ENCODE peak calls at places on chromosome 7, in nine cellular contexts. P is GM10248, B is dorsolateral prefrontal cortex, K is HFF-Myc, W is fibroblast of the aortic adventitia, C is neural crest cell, J is ascending aorta, T is Calu3, M is left lung. U is an unnamed sample.

GRCh38 chr7:121285066-121285667 is 43.6 kb upstream of the WNT16 start:
- DNase-seq in M (no peak), W (no peak), P (no peak), T (no peak), K (no peak), J (no peak), C (no peak), B (no peak), U (no peak)

GRCh38 chr7:30352169-30352568 is 67.8 kb downstream of the ZNRF2 start:
- DNase-seq in W (no peak), B (no peak), P (no peak), K (no peak), M (no peak), T (no peak), C (no peak), J (no peak), U (no peak)

GRCh38 chr7:90749774-90750173 is 153.7 kb downstream of the CDK14 start:
- DNase-seq in M (no peak), B (no peak), T (no peak), C (no peak), P (no peak), W (peak), J (no peak), K (no peak), U (no peak)

GRCh38 chr7:136685506-136685905 is 182.9 kb upstream of the CHRM2 start:
- DNase-seq in P (no peak), B (no peak), T (no peak), M (no peak), K (no peak), J (no peak), W (no peak), C (no peak), U (no peak)

GRCh38 chr7:150992051-150992640 is 1.3 kb downstream of the NOS3 start:
- DNase-seq in B (no peak), P (no peak), C (no peak), J (no peak), T (no peak), M (no peak), K (no peak), W (no peak), U (no peak)

GRCh38 chr7:42734568-42734967 is 177.3 kb downstream of the C7orf25 start:
- DNase-seq in P (no peak), C (no peak), T (no peak), J (no peak), B (no peak), K (no peak), W (peak), M (no peak), U (no peak)

GRCh38 chr7:108684629-108685028 is 115.0 kb downstream of the DNAJB9 start:
- DNase-seq in W (no peak), K (no peak), P (no peak), J (no peak), M (no peak), C (no peak), B (no peak), T (no peak), U (no peak)

GRCh38 chr7:116173051-116174028 is 37.0 kb upstream of the TES start:
- DNase-seq in P (peak), C (peak), J (no peak), K (peak), W (peak), M (no peak), T (peak), B (no peak), U (no peak)

GRCh38 chr7:142859411-142859810 is 4.5 kb downstream of the EPHB6 start:
- DNase-seq in B (no peak), M (no peak), K (no peak), T (no peak), C (no peak), W (no peak), P (no peak), J (no peak), U (no peak)

GRCh38 chr7:128066858-128067257 is 35.6 kb upstream of the LRRC4 start:
- DNase-seq in M (no peak), B (no peak), P (no peak), J (no peak), C (no peak), T (no peak), W (no peak), K (no peak), U (no peak)
- TF ChIP-seq CTCF in M (no peak), B (peak), P (no peak), J (no peak), C (no peak), T (no peak), W (no peak), K (no peak), U (no peak)

GRCh38 chr7:28759373-28760013 is 198.6 kb downstream of the TRIL start:
- DNase-seq in C (no peak), J (no peak), K (no peak), P (no peak), W (no peak), M (no peak), T (no peak), B (no peak), U (no peak)

GRCh38 chr7:28750981-28751380 is 207.1 kb downstream of the TRIL start:
- DNase-seq in P (no peak), B (no peak), K (no peak), C (no peak), W (no peak), J (no peak), T (no peak), M (no peak), U (no peak)

GRCh38 chr7:28758186-28758585 is 199.9 kb downstream of the TRIL start:
- DNase-seq in B (no peak), K (no peak), C (no peak), M (no peak), J (no peak), W (no peak), T (no peak), P (no peak), U (no peak)

GRCh38 chr7:28754027-28754426 is 204.1 kb downstream of the TRIL start:
- DNase-seq in K (no peak), B (peak), C (peak), M (no peak), P (peak), T (peak), J (no peak), W (peak), U (no peak)

DNA sequence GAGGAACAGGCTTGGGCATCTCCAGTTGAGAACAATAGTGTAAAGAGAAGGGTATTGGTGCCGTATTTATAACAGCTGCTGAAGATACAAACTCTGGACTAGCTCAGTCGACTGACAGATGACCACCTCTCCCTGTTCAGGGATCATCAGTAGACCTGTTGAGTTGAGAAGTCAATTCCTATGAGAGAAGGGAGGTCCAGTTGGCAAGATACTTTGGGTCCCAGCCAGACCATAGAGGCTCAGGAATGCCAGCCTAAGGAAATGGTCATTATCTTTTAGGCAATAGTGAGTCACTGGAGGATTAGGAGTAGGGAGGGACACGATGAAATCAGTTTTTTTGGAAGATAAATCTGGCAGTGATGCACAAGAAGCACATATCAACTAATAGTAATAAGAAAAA is 202.9 kb downstream of the TRIL start:
- DNase-seq in K (no peak), T (no peak), P (no peak), C (no peak), J (no peak), B (no peak), M (no peak), W (peak), U (peak)
- TF ChIP-seq CTCF in K (no peak), T (no peak), P (no peak), C (no peak), J (no peak), B (no peak), M (no peak), W (no peak), U (no peak)

DNA sequence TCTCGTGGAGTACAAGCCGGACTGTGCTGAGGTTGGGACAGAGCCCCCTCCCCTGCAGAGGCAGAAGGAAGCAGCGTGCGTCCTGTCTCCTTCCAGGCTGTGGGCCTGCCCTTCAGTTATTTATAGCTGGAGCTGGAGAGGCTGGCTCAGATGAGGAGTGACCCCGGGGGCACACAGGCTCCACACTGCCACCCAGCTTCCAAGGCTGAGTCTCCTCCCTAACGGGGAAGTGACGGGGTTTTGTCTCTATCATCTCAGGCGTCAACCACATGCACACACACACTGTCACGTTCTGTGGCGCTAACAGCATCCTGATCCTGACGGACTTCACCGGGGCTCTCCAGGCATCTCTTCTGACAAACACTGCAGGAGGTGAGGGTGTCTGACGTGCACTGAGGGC is 25.4 kb downstream of the AMZ1 start:
- DNase-seq in C (peak), B (no peak), J (no peak), P (no peak), M (no peak), W (no peak), K (no peak), T (no peak), U (no peak)
- TF ChIP-seq CTCF in C (no peak), B (peak), J (no peak), P (no peak), M (no peak), W (no peak), K (no peak), T (no peak), U (no peak)

GRCh38 chr7:19400771-19401254 is 255.6 kb upstream of the FERD3L start:
- DNase-seq in C (no peak), M (no peak), J (no peak), P (no peak), T (no peak), W (no peak), B (no peak), K (no peak), U (no peak)
- TF ChIP-seq CTCF in C (no peak), M (no peak), J (no peak), P (no peak), T (no peak), W (no peak), B (no peak), K (no peak), U (no peak)

GRCh38 chr7:100048680-100049079 is 894 bp upstream of the ZSCAN21 start:
- DNase-seq in T (no peak), J (no peak), B (no peak), P (no peak), K (no peak), W (no peak), M (no peak), C (no peak), U (no peak)

GRCh38 chr7:100049441-100050291 is at the start of gene ZSCAN21:
- DNase-seq in J (peak), K (peak), P (peak), C (peak), B (peak), W (peak), T (peak), M (peak), U (peak)

GRCh38 chr7:100040575-100040974 is 9.0 kb upstream of the ZSCAN21 start:
- DNase-seq in J (no peak), T (no peak), W (no peak), C (no peak), P (no peak), M (no peak), B (no peak), K (no peak), U (no peak)

DNA sequence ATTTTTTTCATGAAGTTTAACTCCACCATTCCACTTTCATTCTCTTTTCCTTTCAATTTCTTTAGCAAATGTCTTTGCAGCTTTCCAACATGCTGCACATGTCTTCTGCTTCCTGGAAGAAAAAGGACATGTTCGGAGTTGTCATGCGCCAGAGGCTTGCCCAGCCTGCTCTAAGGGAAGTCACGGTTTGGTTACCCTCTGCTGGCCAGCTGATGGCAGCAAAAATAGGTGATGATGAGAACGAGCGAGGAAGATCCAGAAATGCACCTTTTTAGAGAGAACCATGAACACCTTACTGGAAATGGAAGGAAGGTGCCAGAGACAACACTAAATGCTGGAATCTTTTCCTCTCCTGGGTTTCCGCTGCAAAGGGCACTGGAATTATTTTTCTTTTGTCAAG is 4.9 kb upstream of the ZSCAN21 start:
- DNase-seq in P (peak), J (no peak), K (no peak), M (no peak), C (no peak), W (no peak), B (peak), T (no peak), U (no peak)
- TF ChIP-seq CTCF in P (peak), J (no peak), K (no peak), M (no peak), C (no peak), W (no peak), B (no peak), T (no peak), U (no peak)

GRCh38 chr7:158732483-158733219 is 28.0 kb upstream of the NCAPG2 start:
- DNase-seq in W (no peak), T (no peak), M (no peak), K (no peak), J (peak), P (no peak), C (no peak), B (no peak), U (no peak)
- TF ChIP-seq CTCF in W (no peak), T (no peak), M (no peak), K (no peak), J (no peak), P (no peak), C (peak), B (no peak), U (no peak)

DNA sequence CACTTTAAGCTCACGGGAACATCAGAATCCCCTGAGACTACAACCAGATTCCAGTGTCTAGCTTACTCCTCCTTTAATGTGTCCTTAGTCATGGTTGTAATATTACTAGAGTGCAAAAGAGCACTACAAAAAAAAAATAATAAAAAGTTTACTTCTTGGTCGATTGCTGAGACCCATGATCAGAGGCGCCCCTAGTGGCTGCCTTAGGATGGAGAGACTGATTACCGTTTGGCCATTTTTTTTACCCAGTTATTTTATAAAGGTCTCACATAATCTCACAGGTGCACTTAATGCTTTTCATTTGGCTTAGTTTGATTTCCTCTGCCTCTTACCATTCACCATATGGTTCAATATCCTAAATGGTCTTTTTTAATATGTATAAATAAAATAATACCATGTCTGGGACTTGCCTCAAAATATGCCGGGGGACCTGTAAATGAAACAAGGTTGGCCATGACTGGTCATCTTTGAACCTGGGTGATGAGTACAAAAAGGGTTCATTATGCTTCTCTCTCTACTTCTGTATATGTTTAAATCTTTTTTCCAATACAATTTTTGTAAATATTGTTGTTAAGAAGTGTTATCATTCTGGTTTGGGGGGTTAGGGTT is 331.5 kb upstream of the NFE2L3 start:
- DNase-seq in T (peak), P (peak), J (no peak), B (no peak), K (no peak), W (peak), M (no peak), C (no peak), U (no peak)
- TF ChIP-seq CTCF in T (peak), P (peak), J (no peak), B (no peak), K (peak), W (peak), M (no peak), C (peak), U (no peak)

GRCh38 chr7:15197359-15197977 is 294.9 kb upstream of the DGKB start:
- DNase-seq in T (no peak), B (no peak), W (peak), M (no peak), K (no peak), C (no peak), P (no peak), J (no peak), U (no peak)

DNA sequence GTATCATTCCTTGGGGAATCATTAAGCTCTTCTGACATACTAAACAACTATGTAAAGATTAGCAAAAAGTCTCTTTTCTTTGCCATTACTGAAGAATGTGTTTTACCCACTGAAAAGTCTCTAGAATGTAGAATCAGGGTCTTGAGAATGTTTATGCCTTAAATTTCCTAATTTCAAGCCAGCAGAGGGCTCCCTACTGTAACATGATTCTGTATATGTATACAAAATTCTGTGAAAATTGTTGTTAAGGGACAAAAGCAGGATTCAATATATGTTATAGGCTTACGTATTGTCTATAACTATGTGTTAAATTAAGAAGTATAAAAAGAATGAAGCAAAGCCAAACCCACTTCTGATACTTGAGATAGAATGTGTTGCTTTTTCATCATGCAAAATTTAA is 296.9 kb upstream of the DGKB start:
- DNase-seq in B (no peak), J (no peak), P (no peak), W (peak), C (no peak), T (no peak), K (no peak), M (no peak), U (no peak)
- TF ChIP-seq CTCF in B (peak), J (no peak), P (no peak), W (peak), C (peak), T (peak), K (peak), M (no peak), U (no peak)

U was measured in omental fat pad.